ENCODE peak calls at places on chromosomes 4 and X, in seven cellular contexts. One of them, this sample, is unnamed.
A peak's percentile ranks its signal among the peaks of the same experiment; 100 is the strongest.

GRCh38 chr4:74873545-74874295 is 59.2 kb upstream of the PARM1 start:
- DNase-seq in caudate nucleus: no peak
- DNase-seq in left lung: no peak
- DNase-seq in C1 segment of cervical spinal cord: no peak
- DNase-seq in hippocampal formation: no peak
- DNase-seq in dermis blood vessel endothelial cell: no peak
- DNase-seq in psoas muscle: no peak
- DNase-seq in this sample: no peak

GRCh38 chr4:77473509-77473908 is 132.1 kb upstream of the CXCL13 start:
- DNase-seq in psoas muscle: no peak
- DNase-seq in C1 segment of cervical spinal cord: no peak
- DNase-seq in left lung: no peak
- DNase-seq in hippocampal formation: no peak
- DNase-seq in caudate nucleus: no peak
- DNase-seq in dermis blood vessel endothelial cell: peak; percentile 47
- DNase-seq in this sample: peak; percentile 5

GRCh38 chr4:159946983-159947645 is 844.2 kb downstream of the RAPGEF2 start:
- DNase-seq in hippocampal formation: no peak
- DNase-seq in dermis blood vessel endothelial cell: peak; percentile 70
- DNase-seq in left lung: no peak
- DNase-seq in psoas muscle: no peak
- DNase-seq in C1 segment of cervical spinal cord: no peak
- DNase-seq in caudate nucleus: no peak
- DNase-seq in this sample: peak; percentile 49

GRCh38 chr4:24802648-24803047 is 7.3 kb downstream of the SOD3 start:
- DNase-seq in C1 segment of cervical spinal cord: no peak
- DNase-seq in hippocampal formation: no peak
- DNase-seq in left lung: no peak
- DNase-seq in dermis blood vessel endothelial cell: no peak
- DNase-seq in caudate nucleus: no peak
- DNase-seq in psoas muscle: no peak
- DNase-seq in this sample: no peak

GRCh38 chrX:11968470-11968869 is 169.8 kb upstream of the FRMPD4 start:
- DNase-seq in psoas muscle: no peak
- DNase-seq in hippocampal formation: no peak
- DNase-seq in left lung: no peak
- DNase-seq in caudate nucleus: no peak
- DNase-seq in dermis blood vessel endothelial cell: no peak
- DNase-seq in C1 segment of cervical spinal cord: no peak
- DNase-seq in this sample: no peak

GRCh38 chr4:67896421-67897065 is 12.7 kb upstream of the TMPRSS11D start:
- DNase-seq in dermis blood vessel endothelial cell: no peak
- DNase-seq in caudate nucleus: no peak
- DNase-seq in left lung: peak; percentile 71
- DNase-seq in hippocampal formation: no peak
- DNase-seq in psoas muscle: no peak
- DNase-seq in C1 segment of cervical spinal cord: no peak
- DNase-seq in this sample: no peak

GRCh38 chrX:115372026-115372610 is 82.6 kb downstream of the LUZP4 start:
- DNase-seq in psoas muscle: no peak
- DNase-seq in C1 segment of cervical spinal cord: no peak
- DNase-seq in dermis blood vessel endothelial cell: peak; percentile 75
- DNase-seq in hippocampal formation: no peak
- DNase-seq in caudate nucleus: no peak
- DNase-seq in left lung: no peak
- DNase-seq in this sample: no peak

GRCh38 chr4:62232755-62233280 is 1032.7 kb downstream of the ADGRL3 start:
- DNase-seq in left lung: no peak
- DNase-seq in C1 segment of cervical spinal cord: no peak
- DNase-seq in dermis blood vessel endothelial cell: no peak
- DNase-seq in hippocampal formation: no peak
- DNase-seq in psoas muscle: no peak
- DNase-seq in caudate nucleus: no peak
- DNase-seq in this sample: no peak

GRCh38 chr4:41538887-41539498 is 1.0 kb downstream of the LIMCH1 start:
- DNase-seq in dermis blood vessel endothelial cell: peak; percentile 71
- DNase-seq in caudate nucleus: no peak
- DNase-seq in C1 segment of cervical spinal cord: no peak
- DNase-seq in left lung: no peak
- DNase-seq in psoas muscle: peak; percentile 41
- DNase-seq in hippocampal formation: no peak
- DNase-seq in this sample: no peak

GRCh38 chrX:853304-853703 is 222.7 kb downstream of the SHOX start:
- DNase-seq in psoas muscle: no peak
- DNase-seq in left lung: no peak
- DNase-seq in caudate nucleus: no peak
- DNase-seq in C1 segment of cervical spinal cord: no peak
- DNase-seq in hippocampal formation: no peak
- DNase-seq in dermis blood vessel endothelial cell: no peak
- DNase-seq in this sample: no peak

GRCh38 chrX:23374291-23374690 is 39.6 kb downstream of the PTCHD1 start:
- DNase-seq in psoas muscle: no peak
- DNase-seq in dermis blood vessel endothelial cell: no peak
- DNase-seq in caudate nucleus: no peak
- DNase-seq in C1 segment of cervical spinal cord: no peak
- DNase-seq in hippocampal formation: no peak
- DNase-seq in left lung: no peak
- DNase-seq in this sample: no peak

GRCh38 chr4:102196221-102196620 is 149.1 kb downstream of the SLC39A8 start:
- DNase-seq in C1 segment of cervical spinal cord: no peak
- DNase-seq in hippocampal formation: no peak
- DNase-seq in caudate nucleus: no peak
- DNase-seq in dermis blood vessel endothelial cell: peak; percentile 61
- DNase-seq in psoas muscle: no peak
- DNase-seq in left lung: no peak
- DNase-seq in this sample: no peak

GRCh38 chr4:2259541-2260267 is 2.2 kb downstream of the MXD4 start:
- DNase-seq in hippocampal formation: no peak
- DNase-seq in dermis blood vessel endothelial cell: no peak
- DNase-seq in psoas muscle: peak; percentile 12
- DNase-seq in C1 segment of cervical spinal cord: no peak
- DNase-seq in caudate nucleus: no peak
- DNase-seq in left lung: peak; percentile 67
- DNase-seq in this sample: no peak

GRCh38 chr4:63814171-63814964 is 594.9 kb downstream of the TECRL start:
- DNase-seq in C1 segment of cervical spinal cord: no peak
- DNase-seq in left lung: peak; percentile 24
- DNase-seq in psoas muscle: no peak
- DNase-seq in caudate nucleus: no peak
- DNase-seq in hippocampal formation: no peak
- DNase-seq in dermis blood vessel endothelial cell: no peak
- DNase-seq in this sample: no peak

GRCh38 chr4:83851261-83852084 is 315.6 kb downstream of the GPAT3 start:
- DNase-seq in hippocampal formation: no peak
- DNase-seq in psoas muscle: no peak
- DNase-seq in C1 segment of cervical spinal cord: no peak
- DNase-seq in caudate nucleus: no peak
- DNase-seq in left lung: peak; percentile 29
- DNase-seq in dermis blood vessel endothelial cell: no peak
- DNase-seq in this sample: no peak

GRCh38 chr4:169027663-169028062 is 17.6 kb upstream of the CBR4 start:
- DNase-seq in left lung: no peak
- DNase-seq in caudate nucleus: no peak
- DNase-seq in hippocampal formation: no peak
- DNase-seq in psoas muscle: no peak
- DNase-seq in dermis blood vessel endothelial cell: no peak
- DNase-seq in C1 segment of cervical spinal cord: no peak
- DNase-seq in this sample: no peak

GRCh38 chr4:77921701-77922100 is 59.1 kb downstream of the MRPL1 start:
- DNase-seq in caudate nucleus: no peak
- DNase-seq in left lung: no peak
- DNase-seq in dermis blood vessel endothelial cell: peak; percentile 98
- DNase-seq in C1 segment of cervical spinal cord: no peak
- DNase-seq in hippocampal formation: no peak
- DNase-seq in psoas muscle: no peak
- DNase-seq in this sample: no peak

GRCh38 chr4:73918058-73918457 is 48.9 kb downstream of the CXCL1 start:
- DNase-seq in dermis blood vessel endothelial cell: no peak
- DNase-seq in left lung: no peak
- DNase-seq in C1 segment of cervical spinal cord: no peak
- DNase-seq in caudate nucleus: no peak
- DNase-seq in psoas muscle: no peak
- DNase-seq in hippocampal formation: no peak
- DNase-seq in this sample: no peak

GRCh38 chrX:128816919-128817318 is 706.4 kb downstream of the SMARCA1 start:
- DNase-seq in caudate nucleus: no peak
- DNase-seq in psoas muscle: no peak
- DNase-seq in dermis blood vessel endothelial cell: no peak
- DNase-seq in hippocampal formation: no peak
- DNase-seq in C1 segment of cervical spinal cord: no peak
- DNase-seq in left lung: no peak
- DNase-seq in this sample: no peak

GRCh38 chr4:150237110-150237852 is 159.0 kb downstream of the DCLK2 start:
- DNase-seq in hippocampal formation: no peak
- DNase-seq in psoas muscle: no peak
- DNase-seq in caudate nucleus: no peak
- DNase-seq in dermis blood vessel endothelial cell: peak; percentile 88
- DNase-seq in C1 segment of cervical spinal cord: no peak
- DNase-seq in left lung: no peak
- DNase-seq in this sample: no peak

GRCh38 chr4:5708171-5708828 is at the start of gene EVC2:
- DNase-seq in dermis blood vessel endothelial cell: peak; percentile 54
- DNase-seq in hippocampal formation: no peak
- DNase-seq in C1 segment of cervical spinal cord: peak; percentile 7
- DNase-seq in psoas muscle: peak; percentile 81
- DNase-seq in caudate nucleus: no peak
- DNase-seq in left lung: peak; percentile 88
- DNase-seq in this sample: no peak

GRCh38 chr4:2043396-2044118 is 15.6 kb upstream of the NAT8L start:
- DNase-seq in C1 segment of cervical spinal cord: no peak
- DNase-seq in left lung: no peak
- DNase-seq in psoas muscle: no peak
- DNase-seq in hippocampal formation: no peak
- DNase-seq in caudate nucleus: no peak
- DNase-seq in dermis blood vessel endothelial cell: no peak
- DNase-seq in this sample: no peak

GRCh38 chr4:54929459-54929858 is 195.9 kb downstream of the KDR start:
- DNase-seq in dermis blood vessel endothelial cell: peak; percentile 50
- DNase-seq in caudate nucleus: no peak
- DNase-seq in hippocampal formation: no peak
- DNase-seq in left lung: no peak
- DNase-seq in C1 segment of cervical spinal cord: no peak
- DNase-seq in psoas muscle: no peak
- DNase-seq in this sample: no peak

GRCh38 chrX:2595258-2595657 is 94.5 kb upstream of the DHRSX start:
- DNase-seq in dermis blood vessel endothelial cell: no peak
- DNase-seq in psoas muscle: no peak
- DNase-seq in C1 segment of cervical spinal cord: no peak
- DNase-seq in caudate nucleus: no peak
- DNase-seq in left lung: no peak
- DNase-seq in hippocampal formation: no peak
- DNase-seq in this sample: no peak

GRCh38 chr4:87949961-87950360 is 25.6 kb upstream of the SPP1 start:
- DNase-seq in hippocampal formation: no peak
- DNase-seq in caudate nucleus: no peak
- DNase-seq in psoas muscle: no peak
- DNase-seq in C1 segment of cervical spinal cord: no peak
- DNase-seq in left lung: no peak
- DNase-seq in dermis blood vessel endothelial cell: peak; percentile 82
- DNase-seq in this sample: no peak

GRCh38 chrX:48911407-48912182 is at the start of gene SLC35A2:
- DNase-seq in dermis blood vessel endothelial cell: peak; percentile 75
- DNase-seq in caudate nucleus: peak; percentile 49
- DNase-seq in C1 segment of cervical spinal cord: peak; percentile 60
- DNase-seq in hippocampal formation: peak; percentile 65
- DNase-seq in psoas muscle: peak; percentile 75
- DNase-seq in left lung: peak; percentile 93
- DNase-seq in this sample: peak; percentile 42

GRCh38 chr4:118797558-118798142 is 38.3 kb downstream of the SEC24D start:
- DNase-seq in dermis blood vessel endothelial cell: peak; percentile 66
- DNase-seq in left lung: no peak
- DNase-seq in C1 segment of cervical spinal cord: no peak
- DNase-seq in hippocampal formation: no peak
- DNase-seq in psoas muscle: no peak
- DNase-seq in caudate nucleus: no peak
- DNase-seq in this sample: no peak

GRCh38 chrX:54173791-54174190 is 9.3 kb downstream of the FAM120C start:
- DNase-seq in dermis blood vessel endothelial cell: no peak
- DNase-seq in C1 segment of cervical spinal cord: no peak
- DNase-seq in hippocampal formation: no peak
- DNase-seq in left lung: no peak
- DNase-seq in psoas muscle: no peak
- DNase-seq in caudate nucleus: no peak
- DNase-seq in this sample: no peak

GRCh38 chr4:85672116-85672515 is 197.2 kb downstream of the ARHGAP24 start:
- DNase-seq in hippocampal formation: no peak
- DNase-seq in psoas muscle: no peak
- DNase-seq in caudate nucleus: no peak
- DNase-seq in dermis blood vessel endothelial cell: no peak
- DNase-seq in C1 segment of cervical spinal cord: no peak
- DNase-seq in left lung: no peak
- DNase-seq in this sample: no peak

GRCh38 chr4:10296730-10297129 is 160.5 kb downstream of the ZNF518B start:
- DNase-seq in caudate nucleus: peak; percentile 1
- DNase-seq in hippocampal formation: peak; percentile 59
- DNase-seq in left lung: no peak
- DNase-seq in psoas muscle: no peak
- DNase-seq in C1 segment of cervical spinal cord: peak; percentile 66
- DNase-seq in dermis blood vessel endothelial cell: no peak
- DNase-seq in this sample: no peak

GRCh38 chrX:154444001-154444754 is at the start of gene FAM50A:
- DNase-seq in caudate nucleus: peak; percentile 13
- DNase-seq in dermis blood vessel endothelial cell: peak; percentile 74
- DNase-seq in C1 segment of cervical spinal cord: peak; percentile 65
- DNase-seq in left lung: peak; percentile 94
- DNase-seq in psoas muscle: peak; percentile 87
- DNase-seq in hippocampal formation: peak; percentile 47
- DNase-seq in this sample: peak; percentile 10

GRCh38 chr4:8385611-8386010 is 54.9 kb downstream of the ACOX3 start:
- DNase-seq in dermis blood vessel endothelial cell: no peak
- DNase-seq in hippocampal formation: no peak
- DNase-seq in C1 segment of cervical spinal cord: no peak
- DNase-seq in left lung: peak; percentile 28
- DNase-seq in psoas muscle: peak; percentile 3
- DNase-seq in caudate nucleus: no peak
- DNase-seq in this sample: no peak

GRCh38 chrX:154350429-154351182 is 23.8 kb downstream of the FLNA start:
- DNase-seq in caudate nucleus: no peak
- DNase-seq in C1 segment of cervical spinal cord: no peak
- DNase-seq in hippocampal formation: no peak
- DNase-seq in psoas muscle: peak; percentile 9
- DNase-seq in left lung: peak; percentile 33
- DNase-seq in dermis blood vessel endothelial cell: no peak
- DNase-seq in this sample: no peak

GRCh38 chr4:97645437-97645836 is 497.8 kb downstream of the STPG2 start:
- DNase-seq in hippocampal formation: no peak
- DNase-seq in dermis blood vessel endothelial cell: no peak
- DNase-seq in psoas muscle: no peak
- DNase-seq in caudate nucleus: no peak
- DNase-seq in left lung: no peak
- DNase-seq in C1 segment of cervical spinal cord: no peak
- DNase-seq in this sample: no peak